ENCODE peak calls at places on chromosomes 13 and 19, in eight cellular contexts. One of them, this sample, is unnamed.

GRCh38 chr19:17091758-17092333 is 16.3 kb downstream of the MYO9B start:
- DNase-seq in uterus: no peak
- DNase-seq in fibroblast of mammary gland: no peak
- DNase-seq in ascending aorta: no peak
- DNase-seq in BJ: no peak
- DNase-seq in foreskin fibroblast: no peak
- DNase-seq in astrocyte of the spinal cord: no peak
- DNase-seq in NB4: peak
- DNase-seq in this sample: no peak

GRCh38 chr19:38917516-38917915 is 5.5 kb upstream of the CCER2 start:
- DNase-seq in foreskin fibroblast: no peak
- DNase-seq in uterus: no peak
- DNase-seq in astrocyte of the spinal cord: no peak
- DNase-seq in BJ: no peak
- DNase-seq in ascending aorta: no peak
- DNase-seq in fibroblast of mammary gland: no peak
- DNase-seq in NB4: no peak
- DNase-seq in this sample: no peak

GRCh38 chr13:102139626-102140025 is 262.2 kb downstream of the FGF14 start:
- DNase-seq in BJ: no peak
- DNase-seq in astrocyte of the spinal cord: no peak
- DNase-seq in NB4: no peak
- DNase-seq in uterus: no peak
- DNase-seq in ascending aorta: no peak
- DNase-seq in foreskin fibroblast: no peak
- DNase-seq in fibroblast of mammary gland: no peak
- DNase-seq in this sample: no peak

GRCh38 chr13:25973085-25973484 is 78.7 kb downstream of the SHISA2 start:
- DNase-seq in fibroblast of mammary gland: no peak
- DNase-seq in NB4: no peak
- DNase-seq in astrocyte of the spinal cord: no peak
- DNase-seq in BJ: no peak
- DNase-seq in uterus: no peak
- DNase-seq in ascending aorta: no peak
- DNase-seq in foreskin fibroblast: no peak
- DNase-seq in this sample: no peak

GRCh38 chr19:54178581-54179261 is 5.8 kb upstream of the TMC4 start:
- DNase-seq in ascending aorta: no peak
- DNase-seq in foreskin fibroblast: no peak
- DNase-seq in astrocyte of the spinal cord: no peak
- DNase-seq in uterus: no peak
- DNase-seq in NB4: no peak
- DNase-seq in fibroblast of mammary gland: no peak
- DNase-seq in BJ: no peak
- DNase-seq in this sample: no peak

GRCh38 chr19:14530005-14530348 is 583 bp downstream of the TECR start:
- DNase-seq in fibroblast of mammary gland: peak
- DNase-seq in astrocyte of the spinal cord: no peak
- DNase-seq in uterus: no peak
- DNase-seq in ascending aorta: no peak
- DNase-seq in foreskin fibroblast: no peak
- DNase-seq in BJ: no peak
- DNase-seq in NB4: peak
- DNase-seq in this sample: no peak

GRCh38 chr19:48123907-48124675 is 13.5 kb upstream of the PLA2G4C start:
- DNase-seq in astrocyte of the spinal cord: peak
- DNase-seq in fibroblast of mammary gland: peak
- DNase-seq in uterus: no peak
- DNase-seq in foreskin fibroblast: peak
- DNase-seq in ascending aorta: no peak
- DNase-seq in BJ: peak
- DNase-seq in NB4: peak
- DNase-seq in this sample: peak

GRCh38 chr13:27079421-27079958 is 92.1 kb downstream of the USP12 start:
- DNase-seq in uterus: no peak
- DNase-seq in astrocyte of the spinal cord: peak
- DNase-seq in ascending aorta: no peak
- DNase-seq in NB4: peak
- DNase-seq in fibroblast of mammary gland: peak
- DNase-seq in foreskin fibroblast: peak
- DNase-seq in BJ: peak
- DNase-seq in this sample: peak

GRCh38 chr13:99346328-99347070 is 39.3 kb upstream of the GPR183 start:
- DNase-seq in foreskin fibroblast: no peak
- DNase-seq in uterus: no peak
- DNase-seq in BJ: no peak
- DNase-seq in ascending aorta: no peak
- DNase-seq in fibroblast of mammary gland: no peak
- DNase-seq in NB4: no peak
- DNase-seq in astrocyte of the spinal cord: no peak
- DNase-seq in this sample: no peak

GRCh38 chr13:29438772-29439171 is 156.7 kb downstream of the SLC7A1 start:
- DNase-seq in fibroblast of mammary gland: peak
- DNase-seq in uterus: no peak
- DNase-seq in foreskin fibroblast: no peak
- DNase-seq in BJ: no peak
- DNase-seq in NB4: no peak
- DNase-seq in ascending aorta: peak
- DNase-seq in astrocyte of the spinal cord: no peak
- DNase-seq in this sample: no peak

GRCh38 chr13:58919551-58919950 is 1244.2 kb downstream of the DIAPH3 start:
- DNase-seq in uterus: no peak
- DNase-seq in foreskin fibroblast: no peak
- DNase-seq in BJ: no peak
- DNase-seq in astrocyte of the spinal cord: no peak
- DNase-seq in ascending aorta: no peak
- DNase-seq in fibroblast of mammary gland: no peak
- DNase-seq in NB4: no peak
- DNase-seq in this sample: no peak

GRCh38 chr19:11766597-11767591 is at the start of gene ZNF441:
- DNase-seq in BJ: peak
- DNase-seq in fibroblast of mammary gland: peak
- DNase-seq in NB4: peak
- DNase-seq in astrocyte of the spinal cord: peak
- DNase-seq in foreskin fibroblast: peak
- DNase-seq in ascending aorta: peak
- DNase-seq in uterus: peak
- DNase-seq in this sample: peak

GRCh38 chr19:33176670-33177416 is 17.3 kb upstream of the LRP3 start:
- DNase-seq in astrocyte of the spinal cord: peak
- DNase-seq in fibroblast of mammary gland: peak
- DNase-seq in NB4: peak
- DNase-seq in uterus: peak
- DNase-seq in foreskin fibroblast: peak
- DNase-seq in ascending aorta: peak
- DNase-seq in BJ: peak
- DNase-seq in this sample: peak
- TF ChIP-seq CTCF in astrocyte of the spinal cord: no peak
- TF ChIP-seq CTCF in fibroblast of mammary gland: no peak
- TF ChIP-seq CTCF in NB4: no peak
- TF ChIP-seq CTCF in uterus: no peak
- TF ChIP-seq CTCF in foreskin fibroblast: no peak
- TF ChIP-seq CTCF in ascending aorta: no peak
- TF ChIP-seq CTCF in BJ: peak
- TF ChIP-seq CTCF in this sample: peak

DNA sequence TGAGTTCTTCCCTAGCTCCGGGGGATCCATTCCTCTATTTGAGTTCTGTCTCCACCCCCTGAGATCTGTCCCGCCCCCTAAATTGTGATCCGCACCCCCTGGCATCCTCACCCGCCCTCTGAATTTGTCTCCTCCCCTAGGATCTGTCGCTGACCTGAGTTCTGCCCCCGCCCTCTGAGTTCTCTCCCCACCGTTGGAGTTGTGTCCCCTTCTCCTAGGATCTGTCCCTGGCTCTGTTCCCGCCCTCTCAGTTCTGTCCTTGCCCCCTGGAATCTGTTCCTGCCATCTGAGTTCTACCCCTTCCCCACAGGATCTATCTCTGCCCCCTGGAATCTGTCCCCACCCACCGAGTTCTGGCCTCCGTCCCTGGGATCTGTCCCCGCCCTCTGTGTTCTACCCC is 1.0 kb upstream of the SLC17A7 start:
- DNase-seq in astrocyte of the spinal cord: no peak
- DNase-seq in ascending aorta: no peak
- DNase-seq in fibroblast of mammary gland: no peak
- DNase-seq in uterus: peak
- DNase-seq in BJ: no peak
- DNase-seq in NB4: no peak
- DNase-seq in foreskin fibroblast: no peak
- DNase-seq in this sample: no peak
- H3K4me3 ChIP-seq in astrocyte of the spinal cord: no peak
- H3K4me3 ChIP-seq in ascending aorta: peak
- H3K4me3 ChIP-seq in fibroblast of mammary gland: peak
- H3K4me3 ChIP-seq in uterus: peak
- H3K4me3 ChIP-seq in BJ: peak
- H3K4me3 ChIP-seq in NB4: no peak
- H3K4me3 ChIP-seq in foreskin fibroblast: no peak
- H3K4me3 ChIP-seq in this sample: peak

GRCh38 chr13:39942177-39942900 is 286.9 kb downstream of the COG6 start:
- DNase-seq in uterus: no peak
- DNase-seq in NB4: no peak
- DNase-seq in foreskin fibroblast: no peak
- DNase-seq in ascending aorta: no peak
- DNase-seq in BJ: no peak
- DNase-seq in astrocyte of the spinal cord: no peak
- DNase-seq in fibroblast of mammary gland: no peak
- DNase-seq in this sample: no peak

GRCh38 chr13:39941236-39941635 is 285.8 kb downstream of the COG6 start:
- DNase-seq in uterus: no peak
- DNase-seq in ascending aorta: no peak
- DNase-seq in fibroblast of mammary gland: no peak
- DNase-seq in NB4: no peak
- DNase-seq in BJ: no peak
- DNase-seq in astrocyte of the spinal cord: no peak
- DNase-seq in foreskin fibroblast: no peak
- DNase-seq in this sample: no peak

GRCh38 chr13:39945226-39945625 is 289.8 kb downstream of the COG6 start:
- DNase-seq in astrocyte of the spinal cord: no peak
- DNase-seq in BJ: no peak
- DNase-seq in ascending aorta: no peak
- DNase-seq in fibroblast of mammary gland: no peak
- DNase-seq in uterus: no peak
- DNase-seq in NB4: no peak
- DNase-seq in foreskin fibroblast: no peak
- DNase-seq in this sample: no peak

GRCh38 chr13:39943711-39944110 is 288.2 kb downstream of the COG6 start:
- DNase-seq in foreskin fibroblast: no peak
- DNase-seq in astrocyte of the spinal cord: no peak
- DNase-seq in BJ: no peak
- DNase-seq in uterus: no peak
- DNase-seq in NB4: no peak
- DNase-seq in ascending aorta: no peak
- DNase-seq in fibroblast of mammary gland: no peak
- DNase-seq in this sample: no peak

DNA sequence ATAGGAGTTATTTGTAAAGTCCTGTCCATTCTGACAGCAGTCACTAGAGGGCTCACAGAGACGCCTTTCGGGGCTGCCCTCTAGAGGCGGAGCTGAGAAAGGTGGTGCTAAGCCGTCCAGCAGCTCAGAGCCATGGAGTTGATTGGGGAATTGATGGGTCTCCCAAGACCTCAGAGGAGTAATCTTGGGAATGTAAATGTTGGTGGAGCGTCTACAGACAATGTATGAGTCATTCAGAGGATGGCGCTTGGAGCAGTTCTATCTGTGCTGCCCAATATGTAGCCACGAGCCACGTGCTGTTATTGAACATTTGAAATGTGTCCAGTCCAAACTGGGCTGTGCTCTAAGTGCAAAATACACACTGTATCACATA is 287.4 kb downstream of the COG6 start:
- DNase-seq in foreskin fibroblast: peak
- DNase-seq in astrocyte of the spinal cord: peak
- DNase-seq in NB4: peak
- DNase-seq in uterus: peak
- DNase-seq in BJ: no peak
- DNase-seq in ascending aorta: peak
- DNase-seq in fibroblast of mammary gland: peak
- DNase-seq in this sample: peak
- TF ChIP-seq CTCF in foreskin fibroblast: peak
- TF ChIP-seq CTCF in astrocyte of the spinal cord: peak
- TF ChIP-seq CTCF in NB4: peak
- TF ChIP-seq CTCF in uterus: peak
- TF ChIP-seq CTCF in BJ: peak
- TF ChIP-seq CTCF in ascending aorta: peak
- TF ChIP-seq CTCF in fibroblast of mammary gland: peak
- TF ChIP-seq CTCF in this sample: peak

GRCh38 chr19:35125270-35125717 is 9.6 kb downstream of the LGI4 start:
- DNase-seq in foreskin fibroblast: no peak
- DNase-seq in BJ: no peak
- DNase-seq in uterus: no peak
- DNase-seq in fibroblast of mammary gland: no peak
- DNase-seq in NB4: no peak
- DNase-seq in astrocyte of the spinal cord: no peak
- DNase-seq in ascending aorta: no peak
- DNase-seq in this sample: no peak

GRCh38 chr19:35124098-35125060 is 8.8 kb downstream of the FXYD3 start:
- DNase-seq in ascending aorta: peak
- DNase-seq in foreskin fibroblast: peak
- DNase-seq in uterus: peak
- DNase-seq in NB4: peak
- DNase-seq in fibroblast of mammary gland: peak
- DNase-seq in astrocyte of the spinal cord: peak
- DNase-seq in BJ: peak
- DNase-seq in this sample: peak

GRCh38 chr19:35122687-35123551 is 7.3 kb downstream of the FXYD3 start:
- DNase-seq in BJ: no peak
- DNase-seq in ascending aorta: no peak
- DNase-seq in fibroblast of mammary gland: peak
- DNase-seq in NB4: no peak
- DNase-seq in uterus: no peak
- DNase-seq in astrocyte of the spinal cord: no peak
- DNase-seq in foreskin fibroblast: no peak
- DNase-seq in this sample: no peak

GRCh38 chr19:35125746-35126623 is 8.9 kb downstream of the LGI4 start:
- DNase-seq in uterus: no peak
- DNase-seq in fibroblast of mammary gland: no peak
- DNase-seq in NB4: no peak
- DNase-seq in foreskin fibroblast: no peak
- DNase-seq in ascending aorta: no peak
- DNase-seq in astrocyte of the spinal cord: no peak
- DNase-seq in BJ: no peak
- DNase-seq in this sample: no peak

GRCh38 chr19:35123573-35123972 is 8.0 kb downstream of the FXYD3 start:
- DNase-seq in fibroblast of mammary gland: no peak
- DNase-seq in uterus: peak
- DNase-seq in ascending aorta: peak
- DNase-seq in astrocyte of the spinal cord: no peak
- DNase-seq in foreskin fibroblast: peak
- DNase-seq in BJ: no peak
- DNase-seq in NB4: no peak
- DNase-seq in this sample: no peak
- H3K4me3 ChIP-seq in fibroblast of mammary gland: no peak
- H3K4me3 ChIP-seq in uterus: no peak
- H3K4me3 ChIP-seq in ascending aorta: peak
- H3K4me3 ChIP-seq in astrocyte of the spinal cord: no peak
- H3K4me3 ChIP-seq in foreskin fibroblast: peak
- H3K4me3 ChIP-seq in BJ: no peak
- H3K4me3 ChIP-seq in NB4: no peak
- H3K4me3 ChIP-seq in this sample: no peak